ENCODE peak calls at places on chromosomes 6 and 20, in five cellular contexts. I is CD8-positive, alpha-beta T cell; S is ascending aorta; K is prostate gland; B is breast epithelium. W is an unnamed sample.

GRCh38 chr6:84625510-84625909 is 138.9 kb downstream of the TBX18 start:
- DNase-seq in I (no peak), S (no peak), K (no peak), B (no peak), W (no peak)

GRCh38 chr6:116019428-116019827 is 41.3 kb downstream of the FRK start:
- DNase-seq in I (no peak), S (no peak), K (no peak), B (no peak), W (no peak)

GRCh38 chr6:147055821-147056392 is 148.3 kb upstream of the STXBP5 start:
- DNase-seq in I (no peak), S (no peak), K (no peak), B (no peak), W (no peak)

GRCh38 chr6:104305206-104305605 is 554.5 kb downstream of the HACE1 start:
- DNase-seq in I (no peak), S (no peak), K (no peak), B (no peak), W (no peak)

GRCh38 chr20:62967628-62968351 is 15.3 kb downstream of the SLC17A9 start:
- DNase-seq in I (no peak), S (no peak), K (no peak), B (no peak), W (no peak)

GRCh38 chr6:111871725-111872520 is 1.3 kb downstream of the FYN start:
- DNase-seq in I (no peak), S (no peak), K (no peak), B (no peak), W (peak)

GRCh38 chr20:48202774-48203173 is 417.5 kb upstream of the SULF2 start:
- DNase-seq in I (no peak), S (no peak), K (no peak), B (no peak), W (no peak)

GRCh38 chr6:156013155-156013554 is 557.5 kb upstream of the NOX3 start:
- DNase-seq in I (no peak), S (no peak), K (no peak), B (peak), W (no peak)

GRCh38 chr6:145836170-145836569 is 21.6 kb upstream of the FBXO30 start:
- DNase-seq in I (no peak), S (no peak), K (no peak), B (no peak), W (no peak)

GRCh38 chr6:89997456-89998445 is 103.5 kb downstream of the GJA10 start:
- DNase-seq in I (no peak), S (no peak), K (peak), B (peak), W (peak)

GRCh38 chr6:93581371-93581770 is 162.0 kb upstream of the EPHA7 start:
- DNase-seq in I (no peak), S (no peak), K (no peak), B (no peak), W (no peak)

GRCh38 chr6:137706065-137706422 is 161.0 kb upstream of the TNFAIP3 start:
- DNase-seq in I (no peak), S (no peak), K (no peak), B (no peak), W (no peak)
- H3K27ac ChIP-seq in I (no peak), S (no peak), K (no peak), B (no peak), W (no peak)

GRCh38 chr6:32993363-32993973 is 15.9 kb downstream of the HLA-DOA start:
- DNase-seq in I (no peak), S (no peak), K (no peak), B (no peak), W (no peak)
- H3K27ac ChIP-seq in I (no peak), S (no peak), K (no peak), B (no peak), W (no peak)

GRCh38 chr6:151285121-151285520 is 45.4 kb downstream of the AKAP12 start:
- DNase-seq in I (no peak), S (no peak), K (no peak), B (no peak), W (no peak)
- H3K27ac ChIP-seq in I (no peak), S (no peak), K (no peak), B (no peak), W (no peak)

DNA sequence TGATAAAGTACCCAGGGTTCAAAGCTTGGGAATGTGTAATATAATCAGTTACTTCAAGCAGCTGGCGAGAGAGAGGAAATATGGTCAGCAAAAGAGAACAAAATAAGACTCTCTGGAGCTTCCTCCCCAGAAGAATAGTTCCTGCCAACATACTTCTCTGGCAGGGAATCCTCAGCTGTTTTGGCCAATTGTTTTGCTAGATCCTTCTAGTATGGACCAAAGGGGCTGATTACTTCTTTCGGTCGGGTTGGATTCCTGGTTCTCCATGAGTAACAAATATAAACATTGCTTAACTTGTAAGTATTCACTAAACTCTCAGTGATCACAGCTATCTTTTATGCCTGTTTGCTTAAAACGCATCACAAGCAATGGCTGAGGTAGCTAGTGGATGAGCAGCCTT is 31.4 kb upstream of the FBXO9 start:
- DNase-seq in I (no peak), S (no peak), K (no peak), B (no peak), W (no peak)
- H3K27ac ChIP-seq in I (no peak), S (peak), K (no peak), B (peak), W (peak)

DNA sequence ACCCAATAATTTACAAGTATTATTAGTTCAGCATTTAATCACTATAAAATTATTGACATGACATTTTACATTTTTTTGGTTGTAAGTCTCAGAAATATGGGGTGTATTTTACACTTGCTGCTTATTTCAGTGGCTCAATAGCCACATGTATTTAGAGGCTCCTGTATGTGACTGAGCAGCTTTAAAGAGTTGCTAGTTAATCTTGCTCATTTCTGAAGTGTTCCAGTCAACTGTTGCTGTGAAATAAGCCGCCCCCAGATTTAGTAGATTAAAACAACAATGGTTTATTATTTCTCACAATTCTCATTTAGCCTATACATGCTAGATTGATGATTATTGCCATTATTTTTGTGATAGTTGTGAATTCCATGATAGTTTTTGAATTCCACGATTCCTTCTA is 23.0 kb downstream of the CD109 start:
- DNase-seq in I (no peak), S (no peak), K (no peak), B (no peak), W (no peak)
- H3K27ac ChIP-seq in I (no peak), S (no peak), K (no peak), B (no peak), W (no peak)

W was measured in hepatocyte.